ENCODE peak calls at places on chromosomes 5 and 9, in eight cellular contexts. Z is vagina, F is HCT116, O is sigmoid colon, A is transverse colon, S is Panc1, E is breast epithelium, P is suprapubic skin. J is an unnamed sample.

GRCh38 chr9:117763314-117763713 is 59.1 kb downstream of the TLR4 start:
- DNase-seq in Z (no peak), F (no peak), O (no peak), A (no peak), S (no peak), E (no peak), P (no peak), J (no peak)

GRCh38 chr5:125722550-125722949 is 700.7 kb upstream of the GRAMD2B start:
- DNase-seq in Z (no peak), F (no peak), O (no peak), A (no peak), S (no peak), E (no peak), P (no peak), J (no peak)

GRCh38 chr5:82931110-82931509 is 146.1 kb downstream of the TMEM167A start:
- DNase-seq in Z (no peak), F (no peak), O (no peak), A (no peak), S (no peak), E (no peak), P (no peak), J (no peak)

GRCh38 chr5:91280062-91280941 is 102.8 kb downstream of the ARRDC3 start:
- DNase-seq in Z (peak; percentile 97), F (peak; percentile 92), O (peak; percentile 97), A (peak; percentile 92), S (peak; percentile 93), E (peak; percentile 86), P (peak; percentile 93), J (peak; percentile 95)

GRCh38 chr5:41610402-41610801 is 100.0 kb upstream of the PLCXD3 start:
- DNase-seq in Z (no peak), F (no peak), O (no peak), A (no peak), S (no peak), E (no peak), P (no peak), J (no peak)

GRCh38 chr9:4970970-4971641 is 14.0 kb upstream of the JAK2 start:
- DNase-seq in Z (no peak), F (no peak), O (no peak), A (no peak), S (no peak), E (no peak), P (no peak), J (no peak)

GRCh38 chr9:93306081-93306480 is 122.1 kb downstream of the WNK2 start:
- DNase-seq in Z (peak; percentile 65), F (no peak), O (no peak), A (no peak), S (no peak), E (peak; percentile 7), P (peak; percentile 50), J (no peak)

GRCh38 chr5:39521945-39522590 is 97.3 kb upstream of the DAB2 start:
- DNase-seq in Z (no peak), F (no peak), O (no peak), A (no peak), S (no peak), E (no peak), P (no peak), J (no peak)

GRCh38 chr5:65480306-65480865 is 1.3 kb downstream of the ADAMTS6 start:
- DNase-seq in Z (no peak), F (no peak), O (peak; percentile 96), A (peak; percentile 76), S (no peak), E (peak; percentile 59), P (peak; percentile 79), J (peak; percentile 69)

GRCh38 chr9:97744710-97745708 is 47.9 kb upstream of the XPA start:
- DNase-seq in Z (no peak), F (no peak), O (no peak), A (no peak), S (no peak), E (no peak), P (no peak), J (no peak)

GRCh38 chr5:145947581-145947980 is 11.2 kb downstream of the SH3RF2 start:
- DNase-seq in Z (no peak), F (no peak), O (no peak), A (no peak), S (no peak), E (no peak), P (no peak), J (no peak)

GRCh38 chr9:114900937-114901802 is 29.2 kb downstream of the TNFSF8 start:
- DNase-seq in Z (no peak), F (no peak), O (no peak), A (no peak), S (no peak), E (no peak), P (no peak), J (no peak)

GRCh38 chr9:18626046-18626698 is 152.2 kb downstream of the ADAMTSL1 start:
- DNase-seq in Z (no peak), F (no peak), O (no peak), A (no peak), S (no peak), E (no peak), P (no peak), J (no peak)

GRCh38 chr9:132125944-132126720 is 35.7 kb upstream of the NTNG2 start:
- DNase-seq in Z (no peak), F (no peak), O (no peak), A (no peak), S (no peak), E (no peak), P (no peak), J (no peak)

GRCh38 chr5:134070979-134071849 is 43.3 kb upstream of the TCF7 start:
- DNase-seq in Z (no peak), F (no peak), O (peak; percentile 54), A (peak; percentile 14), S (no peak), E (no peak), P (no peak), J (no peak)

GRCh38 chr5:54832846-54833245 is 152.5 kb downstream of the ESM1 start:
- DNase-seq in Z (no peak), F (no peak), O (no peak), A (peak; percentile 10), S (no peak), E (no peak), P (no peak), J (no peak)

GRCh38 chr5:135829681-135830383 is 4.6 kb upstream of the SLC25A48 start:
- DNase-seq in Z (peak; percentile 69), F (peak; percentile 63), O (peak; percentile 87), A (peak; percentile 76), S (peak; percentile 42), E (peak; percentile 42), P (no peak), J (peak; percentile 56)

GRCh38 chr9:123643518-123643917 is 286.4 kb downstream of the DENND1A start:
- DNase-seq in Z (no peak), F (no peak), O (no peak), A (peak; percentile 85), S (no peak), E (peak; percentile 50), P (no peak), J (no peak)

GRCh38 chr5:66661149-66661548 is 65.0 kb downstream of the MAST4 start:
- DNase-seq in Z (no peak), F (no peak), O (peak; percentile 73), A (peak; percentile 32), S (no peak), E (no peak), P (no peak), J (no peak)

GRCh38 chr5:141941307-141941706 is 16.7 kb downstream of the PCDH12 start:
- DNase-seq in Z (no peak), F (no peak), O (peak; percentile 62), A (no peak), S (no peak), E (peak; percentile 30), P (no peak), J (no peak)

GRCh38 chr5:147464211-147464610 is 45.7 kb downstream of the DPYSL3 start:
- DNase-seq in Z (no peak), F (peak; percentile 19), O (no peak), A (no peak), S (no peak), E (no peak), P (no peak), J (no peak)

GRCh38 chr5:14439087-14439841 is 142.3 kb upstream of the OTULINL start:
- DNase-seq in Z (no peak), F (no peak), O (no peak), A (no peak), S (no peak), E (no peak), P (no peak), J (no peak)
- H3K27ac ChIP-seq in Z (peak overlapping the region; percentile 35), F (no peak overlapping the region), O (peak overlapping the region; percentile 90), A (peak overlapping the region; percentile 79), S (no peak overlapping the region), E (no peak overlapping the region), P (peak overlapping the region; percentile 64), J (no peak overlapping the region)

GRCh38 chr9:129156163-129156562 is 21.9 kb downstream of the IER5L start:
- DNase-seq in Z (no peak), F (no peak), O (no peak), A (no peak), S (no peak), E (no peak), P (no peak), J (peak; percentile 58)

GRCh38 chr9:129150672-129151211 is 27.3 kb downstream of the IER5L start:
- DNase-seq in Z (no peak), F (no peak), O (no peak), A (no peak), S (no peak), E (no peak), P (no peak), J (no peak)

GRCh38 chr9:129151469-129151868 is 26.6 kb downstream of the IER5L start:
- DNase-seq in Z (no peak), F (no peak), O (peak; percentile 63), A (no peak), S (no peak), E (no peak), P (no peak), J (peak; percentile 52)

GRCh38 chr9:129150122-129150521 is 27.9 kb downstream of the IER5L start:
- DNase-seq in Z (no peak), F (no peak), O (peak; percentile 65), A (no peak), S (no peak), E (no peak), P (no peak), J (no peak)

GRCh38 chr9:129154866-129155477 is 23.1 kb downstream of the IER5L start:
- DNase-seq in Z (no peak), F (no peak), O (no peak), A (no peak), S (no peak), E (no peak), P (no peak), J (no peak)
- TF ChIP-seq POLR2AphosphoS5 in Z (no peak), F (no peak), O (no peak), A (no peak), S (no peak), E (no peak), P (no peak), J (no peak)

GRCh38 chr9:126393876-126394275 is 67.2 kb downstream of the MVB12B start:
- DNase-seq in Z (no peak), F (no peak), O (no peak), A (no peak), S (no peak), E (no peak), P (no peak), J (no peak)
- H3K27ac ChIP-seq in Z (peak overlapping the region; percentile 18), F (no peak overlapping the region), O (peak overlapping the region; percentile 64), A (no peak overlapping the region), S (no peak overlapping the region), E (peak overlapping the region; percentile 74), P (peak overlapping the region; percentile 69), J (peak overlapping the region; percentile 34)

DNA sequence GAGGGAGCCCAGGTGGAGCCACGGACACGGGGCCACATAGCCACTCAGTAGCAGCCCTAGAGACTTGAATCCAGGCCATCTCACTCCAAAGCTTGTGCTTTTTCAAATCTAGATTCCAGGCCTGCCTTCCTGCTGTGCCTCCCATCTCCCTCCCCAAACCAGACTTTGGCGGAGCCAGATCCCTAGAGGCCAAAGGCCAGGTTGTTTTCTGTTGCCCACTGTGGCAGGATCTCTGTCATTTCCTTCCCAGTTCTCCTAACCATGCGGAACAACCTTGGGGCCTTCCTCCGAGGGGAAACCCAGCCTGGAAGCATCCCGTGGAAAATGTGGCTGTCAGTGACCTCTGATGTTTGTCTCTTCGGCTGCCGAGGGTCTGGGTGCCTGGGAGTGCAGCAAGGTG is 16.4 kb upstream of the RPS14 start:
- DNase-seq in Z (no peak), F (no peak), O (no peak), A (no peak), S (no peak), E (no peak), P (no peak), J (no peak)
- TF ChIP-seq POLR2AphosphoS5 in Z (peak; percentile 56), F (no peak), O (no peak), A (no peak), S (no peak), E (peak; percentile 58), P (no peak), J (peak; percentile 82)

J was measured in upper lobe of left lung.